ENCODE peak calls at places on chromosomes 5 and 9, in four cellular contexts. M is OCI-LY7, O is breast epithelium, L is kidney. B is an unnamed sample.

GRCh38 chr5:172854958-172855357 is 20.9 kb downstream of the ERGIC1 start:
- DNase-seq in M (no peak), L (peak), O (no peak), B (no peak)

GRCh38 chr9:21616082-21616778 is 134.1 kb upstream of the IFNE start:
- DNase-seq in M (no peak), L (no peak), O (no peak), B (no peak)

GRCh38 chr9:26260238-26260637 is 582.0 kb upstream of the TUSC1 start:
- DNase-seq in L (no peak), O (no peak), M (no peak), B (no peak)

GRCh38 chr5:28473531-28474107 is 1435.2 kb upstream of the CDH9 start:
- DNase-seq in L (no peak), O (no peak), M (peak), B (no peak)

GRCh38 chr9:135864447-135865049 is 42.8 kb downstream of the CAMSAP1 start:
- DNase-seq in L (peak), O (peak), M (peak), B (no peak)

GRCh38 chr5:93099902-93100347 is 481.1 kb downstream of the NR2F1-AS1 start:
- DNase-seq in O (no peak), M (no peak), L (no peak), B (no peak)

GRCh38 chr5:89255845-89256463 is 373.0 kb upstream of the MEF2C start:
- DNase-seq in M (peak), L (no peak), O (no peak), B (no peak)

GRCh38 chr5:125129151-125129806 is 382.8 kb upstream of the ZNF608 start:
- DNase-seq in L (no peak), O (no peak), M (no peak), B (no peak)

GRCh38 chr5:1524799-1525623 is 1.3 kb upstream of the LPCAT1 start:
- DNase-seq in O (no peak), L (peak), M (peak), B (peak)

GRCh38 chr5:168659286-168659847 is 80.2 kb upstream of the PANK3 start:
- DNase-seq in L (no peak), O (no peak), M (no peak), B (no peak)

GRCh38 chr9:131048820-131049219 is 39.8 kb downstream of the LAMC3 start:
- DNase-seq in O (no peak), L (no peak), M (no peak), B (no peak)

GRCh38 chr5:79704553-79704952 is 14.9 kb downstream of the CMYA5 start:
- DNase-seq in M (no peak), L (no peak), O (no peak), B (no peak)

GRCh38 chr5:159424123-159424522 is 93.8 kb upstream of the IL12B start:
- DNase-seq in L (no peak), M (no peak), O (no peak), B (no peak)

GRCh38 chr5:107472620-107473064 is 198.1 kb downstream of the EFNA5 start:
- DNase-seq in M (no peak), L (no peak), O (no peak), B (no peak)

GRCh38 chr9:116644099-116644688 is 42.9 kb upstream of the TRIM32 start:
- DNase-seq in L (no peak), M (no peak), O (no peak), B (no peak)

GRCh38 chr9:128723352-128723865 is 518 bp downstream of the ZDHHC12 start:
- DNase-seq in L (no peak), O (no peak), M (no peak), B (no peak)

GRCh38 chr5:2582106-2582505 is 169.4 kb downstream of the IRX2 start:
- DNase-seq in O (no peak), M (no peak), L (no peak), B (no peak)

GRCh38 chr5:1468247-1468612 is 23.0 kb upstream of the SLC6A3 start:
- DNase-seq in L (no peak), O (no peak), M (peak), B (no peak)

GRCh38 chr9:130173462-130173876 is 1.3 kb downstream of the NCS1 start:
- DNase-seq in M (no peak), L (no peak), O (no peak), B (no peak)

DNA sequence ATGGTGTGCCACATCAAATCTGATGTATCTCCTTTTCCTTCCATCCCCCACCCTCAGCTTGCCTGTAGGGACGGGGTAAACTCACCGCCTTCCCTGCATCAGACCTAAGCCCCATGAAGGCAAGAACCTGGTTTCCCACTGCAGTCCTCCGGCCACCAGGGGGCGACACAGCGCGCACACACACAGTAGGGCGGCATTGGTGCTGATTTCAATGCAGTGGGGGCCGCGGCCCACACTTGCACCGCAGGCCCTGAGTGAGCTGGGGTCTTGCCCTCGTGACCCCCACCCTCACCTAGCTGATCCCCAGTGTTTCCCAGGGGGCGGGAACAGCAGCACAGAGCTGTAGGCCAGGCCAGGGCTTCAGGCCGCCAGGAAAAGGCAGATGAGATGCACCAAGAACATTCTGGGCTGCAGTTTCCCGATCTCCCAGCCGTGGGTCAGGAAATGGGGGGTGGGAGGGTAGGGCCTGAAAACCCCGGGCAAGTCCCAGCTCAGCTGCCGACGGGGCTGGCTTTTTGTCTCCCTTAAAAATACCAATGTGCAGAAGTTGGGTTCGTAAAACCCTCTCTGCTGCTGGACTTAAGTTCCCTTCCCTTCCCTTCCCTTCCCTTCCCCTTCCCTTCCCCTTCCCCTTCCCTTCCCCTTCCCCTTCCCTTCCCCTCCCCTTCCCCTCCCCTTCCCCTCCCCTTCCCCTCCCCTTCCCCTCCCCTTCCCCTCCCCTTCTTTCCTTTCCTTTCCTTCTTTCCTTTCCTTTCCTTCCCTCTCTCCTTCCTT is 19.5 kb downstream of the FAM163B start:
- DNase-seq in M (peak), O (no peak), L (peak), B (no peak)
- TF ChIP-seq CTCF in M (peak), O (no peak), L (peak), B (peak)

GRCh38 chr5:110496276-110496675 is 230.2 kb downstream of the TMEM232 start:
- DNase-seq in O (no peak), M (no peak), L (no peak), B (no peak)
- TF ChIP-seq CTCF in O (no peak), M (no peak), L (no peak), B (no peak)

GRCh38 chr5:141356950-141357349 is 2.1 kb downstream of the PCDHGA4 start:
- DNase-seq in O (no peak), M (no peak), L (no peak), B (no peak)

GRCh38 chr5:141355641-141356040 is 820 bp downstream of the PCDHGA4 start:
- DNase-seq in M (no peak), L (no peak), O (no peak), B (no peak)

GRCh38 chr5:141351591-141351990 is 1.7 kb downstream of the PCDHGB1 start:
- DNase-seq in L (no peak), M (no peak), O (no peak), B (no peak)

GRCh38 chr5:141356133-141356532 is 1.3 kb downstream of the PCDHGA4 start:
- DNase-seq in O (no peak), M (no peak), L (no peak), B (no peak)

GRCh38 chr5:141354900-141355469 is at the start of gene PCDHGA4:
- DNase-seq in M (peak), L (no peak), O (no peak), B (no peak)
- TF ChIP-seq CTCF in M (peak), L (peak), O (no peak), B (peak)

DNA sequence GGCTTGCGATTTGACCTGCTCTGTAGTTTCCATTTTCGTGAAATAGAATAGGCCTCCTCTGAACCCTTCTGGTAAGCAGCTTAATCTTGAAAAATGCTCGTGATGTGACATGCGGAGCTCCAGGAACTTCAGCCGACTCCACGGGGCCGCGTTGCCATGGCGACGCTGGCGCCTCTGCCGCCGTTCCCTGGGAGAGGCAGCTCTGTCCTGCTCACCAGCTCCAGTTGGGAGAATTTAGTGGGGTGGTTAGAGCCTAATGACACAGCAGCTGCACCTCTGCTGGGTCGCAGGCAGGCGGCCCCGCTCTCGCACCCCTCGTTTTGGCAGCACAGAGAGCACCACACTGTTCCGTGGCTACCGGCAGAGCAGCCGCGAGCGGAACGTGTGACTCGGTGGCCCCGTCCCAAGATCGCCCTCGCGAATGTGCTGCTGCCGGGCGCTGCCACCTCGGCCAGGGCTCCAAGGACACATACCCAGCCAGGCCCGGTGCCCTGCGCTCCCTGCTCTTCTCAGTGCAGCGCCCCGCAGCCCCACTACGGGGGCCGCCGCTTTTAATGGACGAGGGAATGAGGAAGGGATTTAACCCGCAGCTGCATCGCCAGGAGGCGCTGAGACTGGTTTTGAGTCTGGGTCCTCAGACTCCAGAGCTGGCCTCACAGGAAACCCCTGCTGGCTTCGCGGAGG is 131.2 kb upstream of the LMX1B start:
- DNase-seq in L (peak), M (no peak), O (no peak), B (peak)
- TF ChIP-seq CTCF in L (no peak), M (no peak), O (no peak), B (no peak)

DNA sequence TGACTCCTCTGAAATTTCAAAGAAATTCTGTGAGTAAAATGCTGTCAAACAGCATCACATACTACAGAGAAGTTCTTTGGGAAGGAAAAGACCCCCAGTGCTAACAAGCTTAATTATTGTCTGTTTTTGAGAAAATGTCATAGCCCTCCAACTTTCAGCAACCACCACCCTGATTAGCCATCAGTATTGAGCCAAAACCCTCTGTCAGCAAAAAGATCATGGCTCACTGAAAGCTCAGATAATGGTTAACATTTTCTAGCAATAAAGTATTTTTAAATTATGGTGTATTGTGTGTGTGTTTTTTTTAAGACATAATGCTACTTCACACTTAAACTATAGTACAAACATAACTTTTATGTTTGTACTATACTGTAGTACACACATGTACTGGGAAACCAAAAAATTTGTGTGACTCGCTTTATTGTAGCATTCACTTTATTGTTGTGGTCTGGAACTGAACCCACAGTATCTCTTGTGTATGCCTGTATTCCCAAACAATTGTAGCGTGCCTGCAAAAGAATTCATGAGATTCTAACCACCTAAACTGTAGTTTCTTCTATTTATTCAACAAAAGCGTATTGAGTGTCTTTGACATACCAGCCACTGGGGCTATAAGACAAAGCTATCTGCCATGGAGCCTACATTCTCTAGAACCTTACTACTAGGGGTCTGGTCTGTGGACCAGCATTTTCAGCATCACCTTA is 31.6 kb downstream of the TLE4 start:
- DNase-seq in O (no peak), L (no peak), M (no peak), B (no peak)
- TF ChIP-seq CTCF in O (no peak), L (no peak), M (no peak), B (no peak)

GRCh38 chr5:34675857-34676256 is 19.7 kb downstream of the RAI14 start:
- DNase-seq in M (no peak), L (no peak), O (no peak), B (no peak)

GRCh38 chr5:34673463-34674125 is 17.5 kb downstream of the RAI14 start:
- DNase-seq in M (no peak), O (no peak), L (no peak), B (no peak)

GRCh38 chr5:34674226-34674625 is 18.1 kb downstream of the RAI14 start:
- DNase-seq in L (no peak), M (no peak), O (no peak), B (no peak)

GRCh38 chr5:34669931-34670516 is 13.9 kb downstream of the RAI14 start:
- DNase-seq in L (no peak), O (no peak), M (no peak), B (no peak)

DNA sequence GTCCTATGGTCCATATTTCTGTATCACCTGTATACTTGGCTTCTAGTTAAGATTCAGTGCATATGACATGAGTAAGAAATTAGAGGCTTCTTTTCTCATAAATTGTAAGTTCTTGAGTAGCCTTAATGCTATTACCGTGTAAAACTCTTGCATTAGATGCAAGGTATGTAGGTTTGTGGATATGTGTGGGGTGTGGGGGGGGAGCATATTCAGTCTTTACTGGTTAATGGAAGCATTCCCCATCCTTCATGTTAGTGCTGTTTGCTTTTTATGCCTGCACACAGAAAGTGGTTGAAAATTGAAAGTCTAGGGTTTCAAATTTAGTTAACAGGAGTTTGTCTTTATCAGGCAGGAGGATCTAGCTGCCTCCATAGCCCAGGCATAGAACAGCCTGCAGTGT is 16.1 kb downstream of the RAI14 start:
- DNase-seq in M (no peak), O (no peak), L (no peak), B (no peak)
- TF ChIP-seq CTCF in M (no peak), O (no peak), L (no peak), B (no peak)

DNA sequence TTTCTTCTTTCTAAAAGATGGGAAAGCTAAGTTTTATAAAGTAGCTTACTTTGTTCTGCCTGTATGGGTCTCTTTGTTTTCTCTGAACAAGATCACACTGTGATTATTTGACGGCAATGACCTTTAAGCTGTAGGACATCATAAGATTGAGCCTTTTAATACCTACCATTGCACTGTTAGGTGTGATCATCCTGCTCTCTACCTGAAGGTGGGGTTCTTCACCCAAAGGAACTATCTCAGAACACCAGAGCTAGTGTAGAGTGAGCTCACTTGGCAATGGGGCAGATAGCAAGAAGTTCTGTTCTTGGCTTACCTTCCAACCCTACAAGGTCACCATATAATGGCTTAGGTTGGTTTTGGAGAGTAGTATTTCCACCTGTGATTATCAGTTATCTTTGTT is 200.2 kb downstream of the SPATA31D1 start:
- DNase-seq in O (no peak), M (peak), L (no peak), B (no peak)
- TF ChIP-seq CTCF in O (no peak), M (peak), L (no peak), B (no peak)

GRCh38 chr5:123178693-123179092 is 89.7 kb downstream of the PRDM6 start:
- DNase-seq in O (no peak), L (no peak), M (no peak), B (no peak)
- TF ChIP-seq CTCF in O (no peak), L (no peak), M (no peak), B (no peak)

GRCh38 chr5:97729938-97730337 is 546.9 kb upstream of the RIOK2 start:
- DNase-seq in L (no peak), M (no peak), O (no peak), B (no peak)

GRCh38 chr5:97728920-97729319 is 545.9 kb upstream of the RIOK2 start:
- DNase-seq in M (no peak), O (no peak), L (no peak), B (no peak)

DNA sequence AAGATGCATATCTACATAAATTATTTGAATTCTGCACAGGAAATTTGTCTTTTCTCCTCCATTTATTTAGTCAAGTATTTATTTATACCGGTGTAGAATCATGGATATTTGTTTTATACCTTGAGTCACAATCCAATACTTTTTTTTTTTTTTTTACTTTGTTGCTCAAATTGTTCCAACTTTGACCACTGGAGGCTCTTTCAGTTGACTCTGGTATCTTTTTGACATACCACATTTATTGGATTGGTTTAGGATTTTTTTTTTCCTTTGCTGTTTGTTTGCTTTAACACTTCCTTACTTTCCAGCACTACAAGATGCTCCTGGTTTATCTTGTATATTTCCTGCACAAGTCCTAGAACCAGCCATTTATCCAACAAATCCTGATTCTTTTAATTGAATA is 543.1 kb upstream of the RIOK2 start:
- DNase-seq in M (no peak), O (no peak), L (no peak), B (no peak)
- TF ChIP-seq CTCF in M (peak), O (no peak), L (no peak), B (peak)